ENCODE peak calls at places on chromosomes 6 and 20, in ten cellular contexts. U is OCI-LY7, G is BJ, V is lower leg skin, E is psoas muscle, W is epithelial cell of esophagus, I is ovary, B is kidney, M is GM23338, R is fibroblast of villous mesenchyme. H is an unnamed sample.

GRCh38 chr6:26300359-26300758 is 64.6 kb upstream of the BTN3A2 start:
- DNase-seq in R (no peak), V (no peak), M (no peak), G (no peak), B (no peak), W (no peak), U (no peak), I (no peak), E (no peak), H (no peak)

GRCh38 chr6:7938562-7939185 is 28.1 kb upstream of the TXNDC5 start:
- DNase-seq in E (no peak), U (no peak), M (no peak), R (no peak), G (no peak), B (no peak), I (no peak), V (no peak), W (no peak), H (no peak)

GRCh38 chr6:129699661-129700060 is 10.3 kb downstream of the ARHGAP18 start:
- DNase-seq in V (no peak), E (no peak), M (no peak), U (no peak), I (no peak), G (no peak), B (no peak), R (no peak), W (no peak), H (no peak)

GRCh38 chr6:28336284-28337024 is 506 bp upstream of the ZSCAN31 start:
- DNase-seq in E (no peak), V (no peak), G (no peak), U (peak), I (peak), W (peak), M (no peak), B (no peak), R (peak), H (peak)

GRCh38 chr6:29211488-29211887 is 40.8 kb downstream of the OR2J2 start:
- DNase-seq in G (no peak), E (no peak), R (no peak), U (no peak), M (no peak), W (no peak), B (no peak), I (no peak), V (no peak), H (no peak)

GRCh38 chr6:138987643-138988468 is at the start of gene REPS1:
- DNase-seq in W (peak), R (peak), G (no peak), V (peak), E (peak), M (peak), B (peak), U (peak), I (peak), H (peak)

GRCh38 chr20:17617212-17617867 is 47.5 kb downstream of the DSTN start:
- DNase-seq in E (peak), R (peak), G (no peak), M (peak), U (peak), I (peak), V (no peak), W (peak), B (peak), H (peak)

GRCh38 chr6:69693749-69694148 is 103.1 kb downstream of the LMBRD1 start:
- DNase-seq in R (peak), G (no peak), I (no peak), B (no peak), W (no peak), M (no peak), U (no peak), E (no peak), V (no peak), H (no peak)

GRCh38 chr20:3420211-3420707 is 12.8 kb upstream of the DNAAF9 start:
- DNase-seq in E (peak), B (no peak), W (peak), M (no peak), U (no peak), R (peak), I (no peak), V (peak), G (peak), H (peak)

GRCh38 chr20:38523697-38524096 is 51.1 kb downstream of the RALGAPB start:
- DNase-seq in E (no peak), W (peak), G (peak), B (no peak), M (no peak), R (peak), I (no peak), V (no peak), U (no peak), H (no peak)

GRCh38 chr6:98764378-98764911 is 69.9 kb upstream of the POU3F2 start:
- DNase-seq in G (no peak), B (no peak), R (no peak), U (no peak), M (no peak), E (no peak), V (no peak), W (no peak), I (no peak), H (no peak)

GRCh38 chr6:149563203-149563927 is 2.8 kb upstream of the GINM1 start:
- DNase-seq in E (no peak), B (no peak), G (peak), M (no peak), V (no peak), R (peak), I (no peak), U (no peak), W (peak), H (no peak)

GRCh38 chr6:160128125-160128683 is 6.6 kb downstream of the SLC22A1 start:
- DNase-seq in R (no peak), I (no peak), M (no peak), B (no peak), E (no peak), U (no peak), V (no peak), G (no peak), W (no peak), H (no peak)

GRCh38 chr6:135182120-135182992 is 1.2 kb downstream of the MYB start:
- DNase-seq in B (no peak), G (no peak), M (peak), W (no peak), U (peak), R (peak), I (no peak), V (no peak), E (peak), H (peak)

GRCh38 chr6:116351101-116351500 is 19.6 kb upstream of the DSE start:
- DNase-seq in V (no peak), B (no peak), G (no peak), M (no peak), R (no peak), I (no peak), U (no peak), E (no peak), W (no peak), H (peak)
- H3K4me3 ChIP-seq in V (no peak), B (no peak), G (no peak), M (no peak), R (no peak), I (no peak), U (no peak), E (no peak), W (no peak), H (no peak)

DNA sequence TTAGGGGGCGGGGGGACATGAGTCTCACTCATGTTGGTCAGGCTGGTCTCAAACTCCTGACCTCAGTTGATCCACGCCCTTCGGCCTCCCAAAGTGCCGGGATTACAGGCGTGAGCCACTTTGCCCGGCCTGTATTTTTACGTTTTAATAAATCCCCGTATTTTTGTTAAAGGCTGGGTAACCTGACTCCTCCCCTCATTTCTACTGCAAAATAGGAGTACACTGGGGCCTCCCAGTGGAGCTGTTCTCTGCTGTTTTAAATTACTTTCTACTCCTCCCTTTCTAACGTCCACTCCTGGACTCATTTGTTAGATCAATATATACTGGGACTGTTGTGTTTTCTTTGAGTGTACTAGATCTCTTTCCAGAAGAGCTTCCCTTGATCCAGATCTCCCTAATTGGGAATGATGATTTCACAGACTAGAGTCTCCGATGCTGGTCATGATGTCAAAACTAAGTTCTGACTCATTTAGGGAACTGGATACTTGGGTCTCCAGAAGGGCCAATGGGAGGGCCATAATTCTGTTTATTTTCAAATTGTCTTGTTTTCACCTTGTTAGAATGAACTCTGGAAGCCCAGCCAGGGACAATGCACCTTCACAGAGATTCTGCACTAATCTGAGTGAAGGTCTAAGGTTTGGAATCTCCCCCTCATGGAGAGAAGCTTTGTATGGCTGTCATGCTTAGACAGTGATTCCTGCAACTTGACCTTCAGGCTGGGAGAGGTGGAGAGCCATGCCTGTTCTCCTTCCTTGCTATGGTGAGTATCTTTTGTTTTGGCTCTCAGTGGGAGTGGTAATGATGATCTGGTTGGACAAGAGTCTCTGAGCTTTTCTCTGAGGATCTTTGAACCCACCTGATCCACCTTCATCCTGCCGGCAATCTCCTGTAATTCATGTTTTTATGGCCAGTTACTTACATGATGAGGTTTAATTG is 9.4 kb downstream of the HSPA1B start:
- DNase-seq in R (peak), G (no peak), M (no peak), E (no peak), I (no peak), V (no peak), B (peak), W (no peak), U (peak), H (no peak)
- TF ChIP-seq CTCF in R (no peak), G (peak), M (no peak), E (no peak), I (no peak), V (no peak), B (no peak), W (peak), U (peak), H (no peak)

GRCh38 chr20:58692579-58693225 is at the start of gene NPEPL1:
- DNase-seq in M (peak), U (peak), B (peak), V (no peak), R (peak), G (no peak), W (peak), E (peak), I (peak), H (peak)
- H3K4me3 ChIP-seq in M (peak), U (no peak), B (peak), V (peak), R (peak), G (peak), W (peak), E (peak), I (peak), H (peak)

DNA sequence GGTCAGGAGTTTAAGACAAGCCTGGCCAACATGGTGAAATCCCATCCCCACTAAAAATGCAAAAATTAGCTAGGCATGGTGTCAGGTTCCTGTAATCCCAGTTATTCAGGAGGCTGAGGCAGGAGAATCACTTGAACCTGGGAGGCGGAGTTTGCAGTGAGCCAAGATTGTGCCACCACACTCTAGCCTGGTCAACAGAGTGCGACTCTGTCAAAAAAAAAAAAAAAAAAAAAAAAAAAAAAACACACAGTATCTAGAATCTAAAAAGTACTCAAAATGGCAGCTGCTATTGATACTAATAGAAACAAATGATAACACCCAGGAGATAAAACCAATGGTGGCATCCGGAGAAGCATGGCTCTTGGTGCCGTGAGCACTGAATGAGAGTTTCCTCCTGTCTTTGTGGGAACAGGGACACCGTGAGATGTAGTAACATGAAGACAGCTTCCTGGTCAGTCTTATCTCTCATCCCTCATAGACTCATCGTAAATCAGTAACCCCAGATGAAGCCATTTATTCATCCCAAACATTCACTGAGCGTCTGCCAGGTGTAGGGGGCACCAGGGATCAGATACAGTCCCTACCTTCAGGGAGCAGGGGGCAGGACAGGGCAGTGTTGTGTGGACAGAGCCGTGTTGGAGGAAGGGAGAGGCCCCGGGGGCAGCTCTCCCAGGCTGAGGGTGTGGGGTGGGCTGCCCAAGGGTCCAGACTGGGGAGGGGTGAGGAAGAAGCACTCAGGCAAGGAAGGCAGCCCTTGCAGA is 66.1 kb downstream of the SYNJ2 start:
- DNase-seq in M (no peak), E (peak), B (peak), U (no peak), I (no peak), V (no peak), R (no peak), W (no peak), G (no peak), H (no peak)
- TF ChIP-seq CTCF in M (no peak), E (no peak), B (no peak), U (no peak), I (no peak), V (no peak), R (no peak), W (no peak), G (no peak), H (no peak)

DNA sequence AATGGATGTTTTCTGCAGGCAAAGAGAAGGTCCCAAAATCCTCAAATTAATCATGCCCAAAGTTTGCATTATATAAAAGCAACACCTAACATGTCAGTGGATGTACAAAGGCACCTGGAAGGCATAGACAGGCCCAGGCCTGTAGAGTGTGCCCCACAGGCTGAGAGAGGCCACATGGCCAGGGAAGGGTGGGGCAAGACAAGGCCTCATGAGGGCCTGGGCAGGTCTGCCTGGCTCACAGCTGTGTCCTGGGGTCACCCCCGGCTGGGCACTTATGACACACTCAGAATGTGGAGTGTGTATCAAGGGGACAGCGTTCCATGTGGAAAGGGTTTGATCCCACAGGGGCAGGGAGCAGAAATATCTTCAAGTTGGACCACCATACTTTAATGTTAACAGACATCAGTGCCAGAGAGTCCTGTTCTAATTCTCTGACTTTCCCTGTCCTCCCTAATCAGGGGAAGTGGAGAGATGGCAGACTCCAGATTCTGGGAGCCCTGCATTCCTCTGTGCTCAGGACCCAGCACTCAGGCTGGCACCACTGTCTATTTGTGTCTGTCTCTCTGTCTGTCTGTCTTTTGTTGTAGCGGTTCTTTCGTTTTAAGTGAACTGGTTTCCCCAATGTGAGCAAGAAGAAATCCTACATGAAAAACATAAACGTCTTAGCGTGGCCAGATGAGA is 178.3 kb upstream of the FOXA2 start:
- DNase-seq in E (no peak), B (no peak), U (no peak), W (peak), R (no peak), M (no peak), V (peak), I (no peak), G (no peak), H (no peak)
- H3K4me3 ChIP-seq in E (no peak), B (no peak), U (no peak), W (no peak), R (no peak), M (no peak), V (no peak), I (no peak), G (no peak), H (no peak)

DNA sequence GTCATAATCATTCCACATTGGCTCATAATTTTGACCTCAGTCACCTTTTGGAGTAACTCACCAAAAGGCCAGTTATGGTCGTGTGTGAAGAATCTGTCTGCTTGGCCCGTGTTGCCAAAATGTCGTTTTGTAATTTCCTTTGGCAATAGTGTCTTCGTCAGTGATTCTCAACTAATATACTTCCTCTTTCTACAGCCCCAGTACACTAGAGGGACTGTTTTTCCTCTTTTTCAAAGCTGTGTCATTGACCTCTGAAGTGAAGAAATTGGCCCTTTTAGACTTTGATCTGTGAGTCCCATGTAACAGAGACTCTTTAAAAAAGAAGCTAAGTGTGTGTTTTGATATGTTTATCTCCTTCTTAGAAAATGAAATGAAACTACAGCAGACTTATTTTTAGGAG is 5.2 kb downstream of the FOXO3 start:
- DNase-seq in W (peak), R (peak), E (no peak), V (peak), I (peak), B (no peak), M (no peak), G (no peak), U (peak), H (peak)
- TF ChIP-seq CTCF in W (no peak), R (peak), E (peak), V (no peak), I (peak), B (peak), M (no peak), G (peak), U (peak), H (no peak)